ENCODE peak calls at places on chromosome 17, in six cellular contexts. W is fibroblast of the aortic adventitia, Q is transverse colon, D is tibial nerve, B is body of pancreas, R is GM06990. E is an unnamed sample.

GRCh38 chr17:10114931-10115535 is 83.4 kb downstream of the GAS7 start:
- DNase-seq in W (peak), Q (peak), D (peak), B (peak), R (peak), E (peak)

GRCh38 chr17:83189673-83190385 is 110.4 kb downstream of the METRNL start:
- DNase-seq in W (peak), Q (no peak), D (peak), B (peak), R (no peak), E (no peak)

GRCh38 chr17:52892334-52892733 is 733.8 kb upstream of the CA10 start:
- DNase-seq in W (no peak), Q (no peak), D (no peak), B (no peak), R (no peak), E (no peak)

GRCh38 chr17:69012895-69013805 is 47.6 kb downstream of the ABCA9 start:
- DNase-seq in W (peak), Q (no peak), D (no peak), B (no peak), R (no peak), E (no peak)

GRCh38 chr17:73639322-73639721 is 4.9 kb downstream of the SDK2 start:
- DNase-seq in W (no peak), Q (no peak), D (no peak), B (no peak), R (no peak), E (no peak)

GRCh38 chr17:59491353-59492090 is 73.9 kb upstream of the DHX40 start:
- DNase-seq in W (no peak), Q (no peak), D (no peak), B (no peak), R (no peak), E (no peak)

GRCh38 chr17:50893183-50893993 is 27.2 kb upstream of the TOB1 start:
- DNase-seq in W (no peak), Q (peak), D (peak), B (peak), R (no peak), E (no peak)

GRCh38 chr17:45326566-45326965 is 9.7 kb upstream of the MAP3K14 start:
- DNase-seq in W (no peak), Q (no peak), D (no peak), B (no peak), R (peak), E (no peak)

GRCh38 chr17:29180788-29181160 is 576 bp upstream of the MYO18A start:
- DNase-seq in W (no peak), Q (no peak), D (no peak), B (no peak), R (no peak), E (no peak)

GRCh38 chr17:17146791-17147406 is 59.2 kb downstream of the PLD6 start:
- DNase-seq in W (no peak), Q (peak), D (no peak), B (no peak), R (no peak), E (peak)

GRCh38 chr17:73192894-73193701 is at the start of gene COG1:
- DNase-seq in W (peak), Q (peak), D (peak), B (peak), R (peak), E (peak)

GRCh38 chr17:6666077-6666521 is 14.5 kb downstream of the C17orf100 start:
- DNase-seq in W (peak), Q (peak), D (peak), B (peak), R (peak), E (peak)

GRCh38 chr17:17840751-17841591 is 4.2 kb upstream of the SREBF1 start:
- DNase-seq in W (peak), Q (no peak), D (no peak), B (no peak), R (no peak), E (no peak)

GRCh38 chr17:32268734-32269288 is 3.2 kb downstream of the RHBDL3 start:
- DNase-seq in W (no peak), Q (no peak), D (no peak), B (no peak), R (no peak), E (no peak)

GRCh38 chr17:75558666-75559530 is 28.7 kb upstream of the MYO15B start:
- DNase-seq in W (no peak), Q (no peak), D (no peak), B (no peak), R (no peak), E (no peak)

GRCh38 chr17:29215717-29216116 is 30.9 kb upstream of the CRYBA1 start:
- DNase-seq in W (peak), Q (no peak), D (no peak), B (no peak), R (no peak), E (peak)

GRCh38 chr17:49193513-49194296 is 16.7 kb downstream of the GNGT2 start:
- DNase-seq in W (peak), Q (peak), D (peak), B (peak), R (peak), E (peak)

GRCh38 chr17:9676742-9677387 is 31.5 kb downstream of the USP43 start:
- DNase-seq in W (no peak), Q (no peak), D (no peak), B (no peak), R (no peak), E (peak)

GRCh38 chr17:8940866-8941471 is 24.5 kb downstream of the PIK3R5 start:
- DNase-seq in W (no peak), Q (no peak), D (no peak), B (no peak), R (no peak), E (peak)

GRCh38 chr17:83042522-83043158 is 36.8 kb upstream of the METRNL start:
- DNase-seq in W (no peak), Q (no peak), D (no peak), B (no peak), R (no peak), E (no peak)

GRCh38 chr17:75468779-75469373 is 12.4 kb downstream of the TMEM94 start:
- DNase-seq in W (no peak), Q (peak), D (no peak), B (no peak), R (no peak), E (no peak)

GRCh38 chr17:7261377-7262191 is 694 bp downstream of the CLDN7 start:
- DNase-seq in W (no peak), Q (no peak), D (no peak), B (peak), R (no peak), E (peak)

GRCh38 chr17:7992516-7992915 is 9.9 kb upstream of the GUCY2D start:
- DNase-seq in W (peak), Q (no peak), D (no peak), B (no peak), R (no peak), E (no peak)

GRCh38 chr17:19017804-19018599 is 13.4 kb upstream of the FAM83G start:
- DNase-seq in W (no peak), Q (peak), D (no peak), B (no peak), R (no peak), E (no peak)

GRCh38 chr17:1769826-1770477 is 8.1 kb downstream of the SERPINF1 start:
- DNase-seq in W (no peak), Q (no peak), D (no peak), B (no peak), R (no peak), E (no peak)

GRCh38 chr17:58324409-58325288 is 3.9 kb downstream of the TSPOAP1 start:
- DNase-seq in W (no peak), Q (peak), D (no peak), B (peak), R (peak), E (peak)
- H3K4me3 ChIP-seq in W (peak), Q (peak), D (peak), B (peak), R (no peak), E (no peak)

GRCh38 chr17:61481421-61481820 is 29.2 kb downstream of the TBX4 start:
- DNase-seq in W (no peak), Q (no peak), D (no peak), B (no peak), R (no peak), E (no peak)
- TF ChIP-seq CTCF in W (no peak), Q (no peak), D (no peak), B (no peak), R (no peak), E (no peak)

GRCh38 chr17:35448899-35449227 is 297 bp upstream of the SLFN13 start:
- DNase-seq in W (no peak), Q (no peak), D (no peak), B (no peak), R (no peak), E (no peak)

GRCh38 chr17:35449371-35449931 is 885 bp upstream of the SLFN13 start:
- DNase-seq in W (peak), Q (peak), D (no peak), B (peak), R (peak), E (peak)

GRCh38 chr17:35448214-35448898 is at the start of gene SLFN13:
- DNase-seq in W (peak), Q (peak), D (peak), B (peak), R (peak), E (peak)

GRCh38 chr17:35447494-35447893 is 1.1 kb downstream of the SLFN13 start:
- DNase-seq in W (no peak), Q (no peak), D (no peak), B (no peak), R (no peak), E (no peak)
- H3K4me3 ChIP-seq in W (no peak), Q (peak), D (peak), B (no peak), R (peak), E (peak)

GRCh38 chr17:37488009-37488604 is 1.6 kb upstream of the DUSP14 start:
- DNase-seq in W (peak), Q (no peak), D (no peak), B (peak), R (no peak), E (peak)

GRCh38 chr17:37490022-37490587 is 414 bp downstream of the DUSP14 start:
- DNase-seq in W (peak), Q (peak), D (peak), B (peak), R (peak), E (peak)

GRCh38 chr17:37490638-37491614 is 1.2 kb downstream of the DUSP14 start:
- DNase-seq in W (peak), Q (peak), D (no peak), B (peak), R (no peak), E (peak)

GRCh38 chr17:37488607-37489196 is 989 bp upstream of the DUSP14 start:
- DNase-seq in W (peak), Q (peak), D (peak), B (peak), R (no peak), E (peak)

GRCh38 chr17:37489197-37490001 is at the start of gene DUSP14:
- DNase-seq in W (peak), Q (peak), D (peak), B (peak), R (peak), E (peak)
- TF ChIP-seq CTCF in W (no peak), Q (no peak), D (no peak), B (no peak), R (peak), E (no peak)

GRCh38 chr17:41304091-41304490 is 1.4 kb upstream of the KRTAP29-1 start:
- DNase-seq in W (no peak), Q (no peak), D (no peak), B (no peak), R (no peak), E (no peak)

GRCh38 chr17:41301916-41302901 is at the start of gene KRTAP29-1:
- DNase-seq in W (no peak), Q (no peak), D (no peak), B (no peak), R (no peak), E (no peak)

GRCh38 chr17:41301204-41301790 is 1.4 kb downstream of the KRTAP29-1 start:
- DNase-seq in W (no peak), Q (no peak), D (no peak), B (no peak), R (no peak), E (no peak)

GRCh38 chr17:41298458-41299135 is 4.1 kb downstream of the KRTAP29-1 start:
- DNase-seq in W (no peak), Q (no peak), D (no peak), B (no peak), R (no peak), E (no peak)

GRCh38 chr17:41302981-41303380 is 330 bp upstream of the KRTAP29-1 start:
- DNase-seq in W (no peak), Q (no peak), D (no peak), B (no peak), R (no peak), E (no peak)
- H3K4me3 ChIP-seq in W (no peak), Q (no peak), D (no peak), B (no peak), R (no peak), E (no peak)